ENCODE peak calls at places on chromosomes 4 and X, in nine cellular contexts. V is GM23338, O is HCT116, U is neural progenitor cell, W is heart left ventricle, Q is hepatocyte, F is Panc1, X is IMR-90, E is left ventricle myocardium inferior. D is an unnamed sample.

GRCh38 chrX:66017659-66018170 is 22.2 kb downstream of the VSIG4 start:
- DNase-seq in V (peak; percentile 2), O (no peak), U (no peak), W (no peak), Q (no peak), F (no peak), X (no peak), E (no peak), D (no peak)

GRCh38 chr4:74738756-74739155 is 55.6 kb downstream of the BTC start:
- DNase-seq in V (no peak), O (no peak), U (no peak), W (no peak), Q (no peak), F (no peak), X (no peak), E (no peak), D (no peak)

GRCh38 chr4:10737335-10737734 is 52.8 kb upstream of the CLNK start:
- DNase-seq in V (peak; percentile 1), O (no peak), U (no peak), W (no peak), Q (no peak), F (no peak), X (peak; percentile 69), E (no peak), D (no peak)

GRCh38 chrX:46965125-46965758 is 53.0 kb downstream of the JADE3 start:
- DNase-seq in V (no peak), O (no peak), U (no peak), W (no peak), Q (peak; percentile 22), F (no peak), X (peak; percentile 73), E (no peak), D (no peak)

GRCh38 chr4:91280551-91281290 is 1023.0 kb upstream of the GRID2 start:
- DNase-seq in V (peak; percentile 20), O (no peak), U (no peak), W (no peak), Q (no peak), F (no peak), X (no peak), E (no peak), D (no peak)

GRCh38 chrX:47193475-47194241 is at the start of gene UBA1:
- DNase-seq in V (peak; percentile 95), O (peak; percentile 87), U (peak; percentile 99), W (peak; percentile 93), Q (peak; percentile 99), F (peak; percentile 86), X (peak; percentile 95), E (peak; percentile 90), D (peak; percentile 93)

GRCh38 chr4:11954093-11954492 is 525.4 kb upstream of the HS3ST1 start:
- DNase-seq in V (peak; percentile 71), O (peak; percentile 44), U (peak; percentile 44), W (no peak), Q (peak; percentile 48), F (no peak), X (no peak), E (no peak), D (no peak)

GRCh38 chrX:34555481-34555880 is 101.6 kb downstream of the TMEM47 start:
- DNase-seq in V (no peak), O (no peak), U (no peak), W (no peak), Q (no peak), F (no peak), X (no peak), E (no peak), D (no peak)

GRCh38 chrX:151488677-151489076 is 74.8 kb upstream of the PASD1 start:
- DNase-seq in V (peak; percentile 43), O (peak; percentile 4), U (peak; percentile 9), W (no peak), Q (no peak), F (no peak), X (no peak), E (no peak), D (no peak)

GRCh38 chr4:8100696-8101095 is 57.9 kb downstream of the ABLIM2 start:
- DNase-seq in V (no peak), O (no peak), U (no peak), W (no peak), Q (no peak), F (no peak), X (no peak), E (no peak), D (no peak)

GRCh38 chr4:94544811-94545210 is 93.1 kb downstream of the PDLIM5 start:
- DNase-seq in V (no peak), O (no peak), U (no peak), W (no peak), Q (no peak), F (no peak), X (peak; percentile 30), E (no peak), D (no peak)

GRCh38 chr4:72567821-72568620 is 1.0 kb downstream of the ADAMTS3 start:
- DNase-seq in V (peak; percentile 96), O (no peak), U (peak; percentile 87), W (peak; percentile 73), Q (peak; percentile 88), F (no peak), X (peak; percentile 77), E (peak; percentile 40), D (peak; percentile 40)
- H3K4me3 ChIP-seq in V (peak overlapping the region; percentile 86), O (no peak overlapping the region), U (peak overlapping the region; percentile 86), W (peak overlapping the region; percentile 60), Q (peak overlapping the region; percentile 92), F (peak overlapping the region; percentile 47), X (peak overlapping the region; percentile 62), E (peak overlapping the region; percentile 74), D (peak overlapping the region; percentile 36)

GRCh38 chrX:39734174-39734776 is 363.5 kb downstream of the BCOR start:
- DNase-seq in V (no peak), O (no peak), U (no peak), W (no peak), Q (no peak), F (no peak), X (no peak), E (no peak), D (no peak)
- H3K4me1 ChIP-seq in V (no peaks in the 10 kb centered on the region), O (peaks cover 8% of the 10 kb centered on the region), U (peaks cover 19% of the 10 kb centered on the region), W (peaks cover 8% of the 10 kb centered on the region), Q (peaks cover 25% of the 10 kb centered on the region), F (peaks cover 7% of the 10 kb centered on the region), X (peaks cover 10% of the 10 kb centered on the region), E (peaks cover 24% of the 10 kb centered on the region), D (peaks cover 13% of the 10 kb centered on the region)

GRCh38 chr4:123505457-123506310 is 109.1 kb downstream of the SPRY1 start:
- DNase-seq in V (peak; percentile 99), O (no peak), U (peak; percentile 90), W (peak; percentile 73), Q (peak; percentile 79), F (no peak), X (peak; percentile 61), E (peak; percentile 67), D (peak; percentile 56)
- H3K27ac ChIP-seq in V (peak overlapping the region; percentile 98), O (no peak overlapping the region), U (no peak overlapping the region), W (peak overlapping the region; percentile 82), Q (peak overlapping the region; percentile 91), F (peak overlapping the region; percentile 96), X (peak overlapping the region; percentile 42), E (peak overlapping the region; percentile 77), D (peak overlapping the region; percentile 56)

DNA sequence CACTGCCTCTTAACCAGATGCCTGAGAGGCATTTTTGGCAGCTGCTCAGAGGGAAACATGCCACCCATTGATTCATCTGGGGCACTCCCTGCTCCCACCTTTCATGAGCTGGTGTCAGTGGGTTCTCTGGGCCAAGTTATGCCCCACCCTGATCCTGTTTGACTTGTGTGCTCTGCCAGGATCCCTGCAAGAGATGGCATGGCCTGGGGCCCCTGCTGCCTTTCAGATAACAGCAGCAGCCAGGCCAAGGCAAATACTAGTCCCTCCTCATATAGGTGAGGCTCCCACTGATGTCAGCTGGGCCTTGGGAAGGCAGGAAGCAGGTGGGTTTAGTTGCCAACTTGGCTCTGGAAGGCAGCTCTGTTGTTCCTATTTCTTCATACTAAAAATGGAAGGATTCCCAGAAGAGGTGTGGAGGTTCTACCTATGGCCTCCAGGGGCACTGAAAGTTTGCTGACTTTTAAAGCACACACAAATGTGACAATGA is 192.9 kb upstream of the RBPJ start:
- DNase-seq in V (peak; percentile 17), O (no peak), U (no peak), W (no peak), Q (no peak), F (no peak), X (no peak), E (no peak), D (no peak)
- H3K4me3 ChIP-seq in V (no peak overlapping the region), O (no peak overlapping the region), U (no peak overlapping the region), W (no peak overlapping the region), Q (no peak overlapping the region), F (no peak overlapping the region), X (no peak overlapping the region), E (no peak overlapping the region), D (no peak overlapping the region)

GRCh38 chrX:153511784-153512500 is 5.5 kb upstream of the ATP2B3 start:
- DNase-seq in V (no peak), O (no peak), U (no peak), W (no peak), Q (no peak), F (no peak), X (no peak), E (no peak), D (no peak)

GRCh38 chrX:153512501-153512893 is 4.9 kb upstream of the ATP2B3 start:
- DNase-seq in V (no peak), O (no peak), U (no peak), W (no peak), Q (no peak), F (no peak), X (no peak), E (no peak), D (no peak)

GRCh38 chrX:153514259-153514658 is 3.2 kb upstream of the ATP2B3 start:
- DNase-seq in V (no peak), O (no peak), U (no peak), W (no peak), Q (no peak), F (no peak), X (no peak), E (no peak), D (no peak)

GRCh38 chrX:153515435-153515834 is 2.0 kb upstream of the ATP2B3 start:
- DNase-seq in V (no peak), O (no peak), U (no peak), W (no peak), Q (no peak), F (no peak), X (no peak), E (no peak), D (no peak)

DNA sequence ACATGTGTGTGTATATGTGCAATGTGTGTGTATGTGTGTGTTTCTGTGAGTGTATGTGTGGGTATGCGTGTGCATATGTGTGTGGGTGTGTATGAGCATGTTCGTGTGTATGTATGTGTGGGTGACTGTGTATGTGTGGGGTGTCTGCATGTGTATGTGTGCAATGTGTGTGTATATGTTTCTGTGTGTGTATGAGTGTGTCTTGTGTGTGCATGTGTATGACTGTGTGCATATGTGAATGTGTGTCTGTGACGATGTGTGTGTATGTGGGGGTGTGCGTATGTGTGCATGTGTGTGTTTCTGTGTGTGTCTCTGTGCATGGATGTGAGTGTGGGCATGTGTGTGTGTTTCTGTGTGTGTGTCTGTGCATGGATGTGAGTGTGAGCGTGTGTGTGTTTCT is 4.2 kb upstream of the ATP2B3 start:
- DNase-seq in V (no peak), O (no peak), U (no peak), W (no peak), Q (no peak), F (no peak), X (no peak), E (no peak), D (no peak)
- H3K4me1 ChIP-seq in V (no peaks in the 10 kb centered on the region), O (no peaks in the 10 kb centered on the region), U (no peaks in the 10 kb centered on the region), W (no peaks in the 10 kb centered on the region), Q (no peaks in the 10 kb centered on the region), F (no peaks in the 10 kb centered on the region), X (no peaks in the 10 kb centered on the region), E (no peaks in the 10 kb centered on the region), D (no peaks in the 10 kb centered on the region)